ENCODE peak calls at places on chromosomes 16 and 17, in ten cellular contexts. Q is activated T-cell treated with anti-CD3 and anti-CD28 coated beads, Interleukin-2, amount 50 U/mL, for 4 hours; F is HFFc6; R is EH; P is fibroblast of lung; O is AG04450; X is fibroblast of villous mesenchyme; I is astrocyte of the hippocampus; C is NCI-H1417; Y is cardiac muscle cell. K is an unnamed sample.

GRCh38 chr16:55035956-55036355 is 105.3 kb downstream of the IRX5 start:
- DNase-seq in Q (no peak), F (peak), R (no peak), P (peak), O (no peak), X (no peak), I (no peak), C (no peak), Y (no peak), K (no peak)

GRCh38 chr16:17354121-17354750 is 116.5 kb downstream of the XYLT1 start:
- DNase-seq in Q (no peak), F (no peak), R (no peak), P (no peak), O (no peak), X (no peak), I (no peak), C (no peak), Y (no peak), K (no peak)

GRCh38 chr17:43673516-43674323 is 12.0 kb upstream of the MEOX1 start:
- DNase-seq in Q (peak), F (peak), R (peak), P (peak), O (no peak), X (peak), I (peak), C (peak), Y (peak), K (peak)

GRCh38 chr17:60767744-60768308 is 90.2 kb downstream of the BCAS3 start:
- DNase-seq in Q (no peak), F (no peak), R (no peak), P (no peak), O (no peak), X (no peak), I (no peak), C (no peak), Y (no peak), K (no peak)

GRCh38 chr16:47049901-47050583 is 76.6 kb upstream of the DNAJA2 start:
- DNase-seq in Q (no peak), F (no peak), R (no peak), P (no peak), O (no peak), X (no peak), I (no peak), C (no peak), Y (no peak), K (no peak)

GRCh38 chr16:8670014-8670560 is 4.3 kb upstream of the ABAT start:
- DNase-seq in Q (no peak), F (no peak), R (no peak), P (no peak), O (no peak), X (no peak), I (no peak), C (no peak), Y (no peak), K (no peak)

GRCh38 chr17:38731526-38732294 is 1.6 kb downstream of the CISD3 start:
- DNase-seq in Q (no peak), F (no peak), R (peak), P (no peak), O (no peak), X (no peak), I (no peak), C (no peak), Y (no peak), K (no peak)

GRCh38 chr16:31092330-31092729 is 2.3 kb downstream of the VKORC1 start:
- DNase-seq in Q (no peak), F (peak), R (peak), P (peak), O (no peak), X (peak), I (no peak), C (no peak), Y (no peak), K (no peak)

GRCh38 chr16:28212532-28212873 is 738 bp upstream of the XPO6 start:
- DNase-seq in Q (no peak), F (peak), R (peak), P (peak), O (no peak), X (peak), I (peak), C (no peak), Y (no peak), K (no peak)

K was measured in lower lobe of right lung.